ENCODE peak calls at places on chromosome 15, in four cellular contexts. W, L, M and Y are unnamed samples.

GRCh38 chr15:100763764-100764750 is 115.6 kb upstream of the ALDH1A3 start:
- DNase-seq in L (no peak), M (peak; percentile 51), W (no peak), Y (no peak)

GRCh38 chr15:45670511-45670910 is 35.7 kb downstream of the SQOR start:
- DNase-seq in W (no peak), M (no peak), L (no peak), Y (no peak)

GRCh38 chr15:99172171-99172570 is 67.3 kb downstream of the SYNM start:
- DNase-seq in M (no peak), W (no peak), L (no peak), Y (no peak)

GRCh38 chr15:47813985-47814384 is 96.7 kb downstream of the SEMA6D start:
- DNase-seq in L (no peak), W (no peak), M (no peak), Y (no peak)

GRCh38 chr15:67563092-67563491 is 20.6 kb downstream of the MAP2K5 start:
- DNase-seq in L (no peak), W (no peak), M (no peak), Y (no peak)

GRCh38 chr15:37528432-37528831 is 406.0 kb upstream of the TMCO5A start:
- DNase-seq in L (no peak), W (no peak), M (no peak), Y (no peak)

GRCh38 chr15:52759969-52760368 is 30.2 kb downstream of the ONECUT1 start:
- DNase-seq in L (no peak), M (no peak), W (no peak), Y (no peak)

GRCh38 chr15:100849021-100849831 is 30.4 kb upstream of the ALDH1A3 start:
- DNase-seq in W (peak; percentile 73), M (no peak), L (peak; percentile 20), Y (no peak)

GRCh38 chr15:92636950-92637481 is 18.6 kb downstream of the FAM174B start:
- DNase-seq in W (no peak), M (no peak), L (no peak), Y (no peak)

GRCh38 chr15:56739964-56740640 is 6.8 kb upstream of the ZNF280D start:
- DNase-seq in W (no peak), M (no peak), L (no peak), Y (peak; percentile 12)

GRCh38 chr15:54273928-54274327 is 295.7 kb downstream of the UNC13C start:
- DNase-seq in W (no peak), M (no peak), L (no peak), Y (peak; percentile 4)

GRCh38 chr15:62063851-62064635 is 2.7 kb upstream of the C2CD4A start:
- DNase-seq in M (no peak), L (no peak), W (no peak), Y (no peak)

GRCh38 chr15:57527382-57528091 is 64.2 kb upstream of the MYZAP start:
- DNase-seq in W (peak; percentile 23), M (no peak), L (peak; percentile 28), Y (peak; percentile 45)

GRCh38 chr15:48283361-48284157 is 47.7 kb upstream of the DUT start:
- DNase-seq in M (no peak), L (no peak), W (no peak), Y (no peak)

GRCh38 chr15:33679065-33679464 is 289.2 kb upstream of the CHRM5 start:
- DNase-seq in W (no peak), M (no peak), L (no peak), Y (no peak)

GRCh38 chr15:22966321-22967083 is 13.7 kb downstream of the CYFIP1 start:
- DNase-seq in W (no peak), L (no peak), M (no peak), Y (no peak)

GRCh38 chr15:88909956-88910831 is 3.0 kb downstream of the MFGE8 start:
- DNase-seq in W (no peak), L (no peak), M (peak; percentile 33), Y (no peak)

GRCh38 chr15:39215006-39215405 is 365.9 kb upstream of the THBS1 start:
- DNase-seq in W (no peak), L (no peak), M (no peak), Y (no peak)

GRCh38 chr15:91885714-91886265 is 32.3 kb downstream of the SLCO3A1 start:
- DNase-seq in L (no peak), W (no peak), M (no peak), Y (no peak)

GRCh38 chr15:68783226-68784054 is 37.3 kb downstream of the ANP32A start:
- DNase-seq in L (no peak), W (peak; percentile 72), M (no peak), Y (peak; percentile 54)

GRCh38 chr15:31465083-31465955 is 138.7 kb downstream of the KLF13 start:
- DNase-seq in M (no peak), L (no peak), W (no peak), Y (no peak)

GRCh38 chr15:40436116-40436891 is 4.4 kb upstream of the BAHD1 start:
- DNase-seq in W (no peak), M (no peak), L (no peak), Y (no peak)

GRCh38 chr15:87752250-87752951 is 504.1 kb downstream of the NTRK3 start:
- DNase-seq in W (no peak), M (no peak), L (no peak), Y (no peak)

GRCh38 chr15:101675015-101675414 is 22.8 kb upstream of the TM2D3 start:
- DNase-seq in M (no peak), L (no peak), W (no peak), Y (no peak)

GRCh38 chr15:59051867-59052861 is 52.8 kb upstream of the CCNB2 start:
- DNase-seq in L (no peak), M (no peak), W (no peak), Y (no peak)

GRCh38 chr15:70171224-70171886 is 73.6 kb upstream of the TLE3 start:
- DNase-seq in M (no peak), L (no peak), W (no peak), Y (no peak)